ENCODE peak calls at places on chromosomes 11 and 22, in seven cellular contexts. G is cardiac fibroblast; C is astrocyte of the spinal cord; Q is cardiac muscle cell; B is stimulated activated CD4-positive, alpha-beta T cell treated with anti-CD3 and anti-CD28 coated beads, Interleukin-1b, Interleukin-23, amount 100 ng/mL, for 1 hour; Z is NCI-H1092; L is H7. I is an unnamed sample.
A peak's percentile ranks its signal among the peaks of the same experiment; 100 is the strongest.

GRCh38 chr11:64250875-64251721 is at the start of gene PLCB3:
- DNase-seq in L (peak; percentile 99), G (peak; percentile 61), Z (no peak), Q (peak; percentile 58), B (no peak), C (no peak), I (peak; percentile 80)

GRCh38 chr11:122229078-122229477 is 113.1 kb upstream of the BLID start:
- DNase-seq in G (peak; percentile 14), Z (no peak), Q (no peak), C (peak; percentile 43), L (no peak), B (no peak), I (no peak)

GRCh38 chr11:66844496-66845142 is 1.4 kb downstream of the RCE1 start:
- DNase-seq in Q (no peak), Z (no peak), C (no peak), L (peak; percentile 19), B (no peak), G (no peak), I (peak; percentile 61)

GRCh38 chr11:61791737-61792309 is 576 bp downstream of the TMEM258 start:
- DNase-seq in Z (peak; percentile 79), L (peak; percentile 77), B (no peak), G (peak; percentile 96), C (peak; percentile 93), Q (peak; percentile 96), I (peak; percentile 90)

GRCh38 chr11:16402654-16403447 is 46.5 kb upstream of the SOX6 start:
- DNase-seq in Q (no peak), G (no peak), Z (no peak), B (no peak), L (peak; percentile 5), C (no peak), I (no peak)

GRCh38 chr11:17751558-17751957 is 17.0 kb downstream of the KCNC1 start:
- DNase-seq in G (no peak), C (no peak), Z (no peak), L (no peak), Q (no peak), B (no peak), I (no peak)

GRCh38 chr11:70107191-70107590 is 29.1 kb downstream of the ANO1 start:
- DNase-seq in Q (no peak), L (no peak), Z (no peak), G (no peak), B (no peak), C (no peak), I (no peak)

GRCh38 chr11:71269603-71270511 is 17.5 kb upstream of the SHANK2 start:
- DNase-seq in L (no peak), Z (no peak), Q (no peak), G (no peak), C (peak; percentile 16), B (no peak), I (no peak)

GRCh38 chr11:86678296-86678695 is 5.9 kb upstream of the ME3 start:
- DNase-seq in Z (no peak), L (no peak), Q (no peak), C (no peak), B (no peak), G (no peak), I (no peak)

GRCh38 chr11:109073032-109073822 is 348.8 kb upstream of the C11orf87 start:
- DNase-seq in C (no peak), Q (no peak), Z (no peak), L (no peak), B (no peak), G (no peak), I (no peak)

GRCh38 chr11:24375896-24376295 is 121.0 kb upstream of the LUZP2 start:
- DNase-seq in L (no peak), C (no peak), B (no peak), Q (peak; percentile 40), Z (no peak), G (no peak), I (no peak)

GRCh38 chr11:17694711-17695110 is 24.7 kb upstream of the MYOD1 start:
- DNase-seq in Q (no peak), G (no peak), Z (no peak), B (no peak), C (no peak), L (peak; percentile 31), I (no peak)

GRCh38 chr11:3735827-3736226 is 61.5 kb downstream of the NUP98 start:
- DNase-seq in G (peak; percentile 10), C (peak; percentile 9), Q (peak; percentile 19), L (no peak), B (no peak), Z (no peak), I (no peak)

GRCh38 chr11:74278721-74279148 is 32.7 kb downstream of the P4HA3 start:
- DNase-seq in C (peak; percentile 100), B (no peak), G (peak; percentile 98), L (no peak), Q (peak; percentile 99), Z (no peak), I (no peak)

GRCh38 chr22:20638143-20638870 is 130.9 kb downstream of the MED15 start:
- DNase-seq in Z (no peak), L (peak; percentile 12), G (no peak), B (no peak), C (no peak), Q (no peak), I (no peak)

GRCh38 chr22:24503137-24503850 is 8.2 kb downstream of the UPB1 start:
- DNase-seq in L (peak; percentile 88), C (peak; percentile 48), G (peak; percentile 68), Z (no peak), Q (peak; percentile 71), B (peak; percentile 20), I (no peak)

GRCh38 chr22:49678137-49678841 is 149.4 kb downstream of the BRD1 start:
- DNase-seq in Z (no peak), B (no peak), Q (no peak), G (no peak), C (no peak), L (no peak), I (no peak)

GRCh38 chr11:121467965-121468364 is 15.2 kb upstream of the SORL1-AS1 start:
- DNase-seq in B (no peak), G (no peak), Z (no peak), Q (no peak), C (no peak), L (no peak), I (no peak)

GRCh38 chr11:84390441-84391078 is 1104.4 kb upstream of the CCDC90B start:
- DNase-seq in G (no peak), B (no peak), Q (no peak), C (peak; percentile 8), Z (no peak), L (peak; percentile 21), I (no peak)

GRCh38 chr11:32109596-32109995 is 18.7 kb downstream of the RCN1 start:
- DNase-seq in C (no peak), L (no peak), Q (no peak), B (no peak), G (no peak), Z (no peak), I (no peak)

GRCh38 chr11:1863352-1864215 is 10.7 kb downstream of the LSP1 start:
- DNase-seq in G (peak; percentile 91), Z (peak; percentile 67), Q (peak; percentile 90), L (peak; percentile 94), B (no peak), C (peak; percentile 92), I (no peak)

GRCh38 chr11:75778962-75779361 is 10.4 kb downstream of the DGAT2 start:
- DNase-seq in C (no peak), G (no peak), Z (no peak), B (no peak), L (no peak), Q (no peak), I (no peak)

GRCh38 chr11:4180441-4181183 is 86.0 kb downstream of the RRM1 start:
- DNase-seq in Q (no peak), G (no peak), Z (no peak), L (no peak), C (no peak), B (no peak), I (no peak)

GRCh38 chr22:30490399-30490798 is 15.1 kb downstream of the SEC14L4 start:
- DNase-seq in B (no peak), Q (no peak), G (no peak), L (peak; percentile 82), Z (no peak), C (no peak), I (peak; percentile 52)

GRCh38 chr22:28884754-28885375 is 1.5 kb downstream of the ZNRF3 start:
- DNase-seq in Q (no peak), G (no peak), L (no peak), Z (no peak), C (no peak), B (no peak), I (peak; percentile 45)

GRCh38 chr11:118058311-118059230 is 18.3 kb upstream of the TMPRSS4 start:
- DNase-seq in G (no peak), C (no peak), L (peak; percentile 21), B (no peak), Z (no peak), Q (no peak), I (no peak)

GRCh38 chr11:124934862-124935547 is 842 bp downstream of the HEPACAM start:
- DNase-seq in Z (no peak), L (no peak), B (no peak), C (peak; percentile 76), G (peak; percentile 63), Q (peak; percentile 54), I (no peak)

GRCh38 chr11:31487848-31488247 is 21.6 kb downstream of the IMMP1L start:
- DNase-seq in C (peak; percentile 76), Q (peak; percentile 81), L (no peak), G (peak; percentile 82), Z (no peak), B (no peak), I (no peak)

I was measured in HuH-7.5.